ENCODE peak calls at places on chromosomes 5 and 9, in ten cellular contexts. K, T, C, Y, J, U, F, R, W and B are unnamed samples.

GRCh38 chr9:93193978-93194377 is 10.0 kb downstream of the WNK2 start:
- DNase-seq in U (no peak), K (no peak), W (no peak), R (no peak), T (no peak), F (no peak), C (no peak), J (no peak), Y (no peak), B (no peak)

GRCh38 chr5:68049053-68049713 is 166.4 kb upstream of the PIK3R1 start:
- DNase-seq in T (no peak), U (no peak), K (no peak), J (no peak), F (no peak), C (no peak), R (no peak), W (no peak), Y (no peak), B (peak)

GRCh38 chr5:40734986-40735385 is 20.8 kb downstream of the TTC33 start:
- DNase-seq in J (no peak), R (no peak), W (no peak), F (no peak), K (no peak), U (no peak), T (no peak), C (no peak), Y (no peak), B (peak)

GRCh38 chr5:37839441-37840035 is 303 bp downstream of the GDNF start:
- DNase-seq in R (peak), K (peak), T (peak), U (no peak), W (no peak), J (peak), F (peak), Y (peak), C (no peak), B (peak)

GRCh38 chr9:3482578-3482977 is 43.2 kb downstream of the RFX3 start:
- DNase-seq in K (no peak), F (no peak), U (no peak), W (no peak), Y (no peak), C (no peak), R (no peak), T (no peak), J (no peak), B (no peak)

GRCh38 chr5:93831449-93831848 is 90.0 kb upstream of the POU5F2 start:
- DNase-seq in R (peak), T (no peak), Y (no peak), J (peak), U (no peak), K (no peak), C (no peak), W (no peak), F (peak), B (peak)

GRCh38 chr9:92179286-92180002 is 64.2 kb upstream of the SPTLC1 start:
- DNase-seq in Y (no peak), J (no peak), R (no peak), U (no peak), W (no peak), F (no peak), C (no peak), K (no peak), T (no peak), B (no peak)

GRCh38 chr5:136329791-136330190 is 35.6 kb downstream of the TRPC7 start:
- DNase-seq in F (no peak), K (no peak), R (no peak), T (no peak), W (no peak), Y (no peak), U (no peak), J (no peak), C (no peak), B (no peak)

GRCh38 chr5:152331006-152331405 is 74.1 kb downstream of the NMUR2 start:
- DNase-seq in F (no peak), C (no peak), J (no peak), Y (no peak), K (no peak), W (no peak), U (no peak), T (no peak), R (no peak), B (no peak)

GRCh38 chr9:95182854-95183563 is 134.5 kb downstream of the FANCC start:
- DNase-seq in Y (peak), U (no peak), J (no peak), W (no peak), C (no peak), R (no peak), T (peak), F (no peak), K (no peak), B (no peak)

GRCh38 chr5:61504143-61504542 is 172.1 kb downstream of the ZSWIM6 start:
- DNase-seq in C (no peak), T (no peak), U (no peak), W (no peak), F (no peak), Y (no peak), K (no peak), J (no peak), R (no peak), B (no peak)

GRCh38 chr5:175800656-175801081 is 70.7 kb upstream of the CPLX2 start:
- DNase-seq in Y (no peak), J (peak), C (no peak), T (no peak), K (no peak), R (peak), F (no peak), W (no peak), U (no peak), B (peak)

GRCh38 chr9:17555362-17556054 is 23.4 kb upstream of the SH3GL2 start:
- DNase-seq in Y (no peak), U (no peak), C (no peak), T (no peak), W (no peak), F (no peak), R (no peak), J (no peak), K (no peak), B (no peak)

GRCh38 chr5:172607213-172607793 is 33.8 kb upstream of the NEURL1B start:
- DNase-seq in J (no peak), F (no peak), T (no peak), R (peak), K (no peak), U (no peak), C (no peak), Y (no peak), W (no peak), B (peak)

GRCh38 chr5:31750215-31750614 is 111.3 kb downstream of the PDZD2 start:
- DNase-seq in J (no peak), K (no peak), U (no peak), C (no peak), R (no peak), Y (no peak), F (no peak), T (no peak), W (no peak), B (no peak)

GRCh38 chr9:113803811-113804589 is 72.1 kb upstream of the ZNF618 start:
- DNase-seq in F (no peak), Y (no peak), R (no peak), U (no peak), K (no peak), T (no peak), C (no peak), J (no peak), W (no peak), B (no peak)

GRCh38 chr5:149488645-149489306 is 62.5 kb downstream of the CSNK1A1 start:
- DNase-seq in U (peak), T (no peak), R (no peak), J (no peak), F (no peak), K (no peak), C (peak), Y (no peak), W (no peak), B (peak)

GRCh38 chr5:157930710-157931109 is 71.8 kb upstream of the CLINT1 start:
- DNase-seq in Y (no peak), R (no peak), C (no peak), U (no peak), F (no peak), J (no peak), W (no peak), K (no peak), T (no peak), B (no peak)

GRCh38 chr9:87350915-87351314 is 146.8 kb upstream of the DAPK1 start:
- DNase-seq in J (no peak), F (no peak), W (no peak), C (no peak), R (no peak), Y (no peak), K (no peak), U (no peak), T (peak), B (peak)

GRCh38 chr5:56647109-56647863 is 168.1 kb upstream of the MAP3K1 start:
- DNase-seq in U (no peak), Y (no peak), F (no peak), K (no peak), J (no peak), W (no peak), T (no peak), C (no peak), R (no peak), B (no peak)

GRCh38 chr9:73154760-73155159 is 3.1 kb downstream of the ANXA1 start:
- DNase-seq in U (no peak), W (no peak), T (no peak), F (no peak), J (no peak), R (no peak), K (no peak), Y (no peak), C (no peak), B (peak)

GRCh38 chr9:112044183-112044582 is 130.9 kb downstream of the SUSD1 start:
- DNase-seq in T (no peak), R (no peak), F (no peak), W (no peak), U (no peak), Y (no peak), C (no peak), J (no peak), K (no peak), B (no peak)

GRCh38 chr9:91880378-91880972 is 69.6 kb downstream of the ROR2 start:
- DNase-seq in R (no peak), T (no peak), C (no peak), U (no peak), J (no peak), K (no peak), F (no peak), W (no peak), Y (no peak), B (no peak)

GRCh38 chr5:137800700-137801411 is 46.7 kb upstream of the HNRNPA0 start:
- DNase-seq in T (no peak), F (no peak), W (no peak), C (no peak), K (no peak), R (no peak), J (peak), U (no peak), Y (peak), B (no peak)
- TF ChIP-seq CTCF in T (no peak), F (no peak), W (no peak), C (no peak), K (no peak), R (no peak), J (no peak), U (no peak), Y (no peak), B (no peak)

GRCh38 chr9:131807131-131807990 is 67.5 kb upstream of the RAPGEF1 start:
- DNase-seq in U (no peak), F (no peak), R (no peak), C (no peak), Y (no peak), T (no peak), J (peak), W (no peak), K (peak), B (no peak)
- H3K4me3 ChIP-seq in U (no peak), F (no peak), R (no peak), C (no peak), Y (no peak), T (no peak), J (no peak), W (no peak), K (no peak), B (no peak)

GRCh38 chr9:33170464-33171156 is 3.5 kb upstream of the B4GALT1 start:
- DNase-seq in F (peak), C (peak), W (peak), T (no peak), J (peak), U (no peak), K (peak), R (peak), Y (no peak), B (peak)
- TF ChIP-seq CTCF in F (peak), C (peak), W (peak), T (peak), J (peak), U (no peak), K (peak), R (peak), Y (peak), B (peak)

GRCh38 chr9:134372621-134373267 is 46.5 kb downstream of the RXRA start:
- DNase-seq in U (peak), F (peak), K (no peak), Y (no peak), W (peak), T (no peak), J (no peak), R (no peak), C (peak), B (peak)
- H3K4me3 ChIP-seq in U (no peak), F (no peak), K (no peak), Y (no peak), W (no peak), T (no peak), J (no peak), R (no peak), C (peak), B (no peak)

GRCh38 chr5:126836778-126837177 is 59.8 kb downstream of the LMNB1 start:
- DNase-seq in W (no peak), T (no peak), K (no peak), J (no peak), R (no peak), U (no peak), C (no peak), Y (no peak), F (peak), B (no peak)

GRCh38 chr5:126837242-126837641 is 60.3 kb downstream of the LMNB1 start:
- DNase-seq in Y (no peak), T (no peak), J (no peak), W (no peak), U (no peak), F (no peak), K (no peak), C (no peak), R (no peak), B (no peak)

DNA sequence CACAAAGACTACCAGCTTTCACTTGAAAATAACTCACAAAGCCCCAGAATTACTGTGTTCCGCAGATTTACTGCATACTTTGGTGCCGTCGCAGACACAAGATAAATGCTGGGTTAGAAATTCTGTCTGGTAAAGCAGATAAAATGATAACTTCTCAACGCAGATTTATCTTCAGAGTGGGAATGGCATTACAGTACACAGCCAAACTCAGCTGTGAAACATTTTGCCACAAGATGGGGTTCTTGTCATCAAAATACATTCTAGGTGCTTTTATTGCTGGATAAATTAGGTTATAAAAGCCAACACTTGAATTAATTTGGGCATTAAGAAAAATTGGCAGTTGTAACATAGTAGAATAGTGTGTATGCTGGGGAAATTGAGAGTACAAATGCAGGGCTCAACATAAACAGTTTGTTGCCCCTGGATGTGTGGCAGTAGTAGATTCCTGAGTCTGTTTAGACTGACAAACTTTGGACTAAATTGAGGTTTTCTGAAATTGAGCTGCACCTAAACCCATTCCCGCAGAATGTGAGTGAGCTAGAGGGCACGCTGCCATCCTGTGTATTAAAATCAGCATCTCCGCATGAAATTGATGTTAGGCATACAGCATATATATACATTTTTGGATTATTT is 61.1 kb downstream of the LMNB1 start:
- DNase-seq in C (no peak), K (no peak), T (no peak), U (no peak), W (no peak), R (peak), Y (no peak), J (no peak), F (peak), B (peak)
- TF ChIP-seq CTCF in C (peak), K (peak), T (peak), U (peak), W (peak), R (peak), Y (peak), J (no peak), F (peak), B (peak)

DNA sequence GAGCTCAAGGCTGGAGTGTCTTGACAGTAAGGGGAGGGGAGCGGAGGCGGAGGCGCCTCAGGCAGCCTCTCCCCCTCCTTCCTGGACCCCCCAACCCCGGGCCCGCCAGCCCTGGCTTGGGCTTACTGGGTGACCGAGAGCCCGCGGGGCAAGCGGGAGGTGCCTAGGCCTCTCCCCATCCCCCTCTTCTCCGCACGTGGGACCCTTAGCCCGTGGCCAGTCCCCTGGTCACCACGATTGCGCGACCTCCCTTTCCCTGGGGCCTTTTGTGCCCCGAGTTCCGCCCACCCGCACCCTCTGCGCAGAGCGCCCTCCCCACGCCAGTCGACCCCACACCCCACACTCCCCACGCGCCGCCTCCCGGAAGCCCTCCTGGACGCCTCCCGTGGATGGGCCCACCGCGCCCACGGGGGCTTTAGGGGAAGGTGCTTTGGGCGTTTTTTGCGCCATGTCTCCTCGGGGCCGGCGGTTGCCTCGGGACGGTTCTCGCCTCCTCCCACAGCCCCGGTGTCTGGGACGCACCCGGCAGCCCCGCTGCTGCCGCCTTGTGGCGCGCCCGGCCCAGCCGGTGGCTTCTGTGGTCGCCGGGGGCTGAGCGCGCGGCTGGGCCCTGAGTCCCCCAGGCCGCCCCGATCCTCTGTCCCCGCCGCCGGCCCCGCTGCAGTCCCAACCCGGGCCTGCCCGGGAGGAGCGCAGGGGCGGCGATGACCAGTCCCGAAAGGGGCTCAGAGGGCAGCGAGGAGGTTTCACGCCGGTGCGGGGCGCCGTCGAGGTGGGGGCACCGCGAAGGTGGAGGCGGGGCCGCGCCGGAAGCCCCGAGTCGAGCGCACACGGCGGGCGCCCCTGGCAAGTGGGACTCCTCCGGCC is 3.2 kb downstream of the TOR4A start:
- DNase-seq in K (no peak), C (peak), U (no peak), T (peak), Y (no peak), R (peak), F (peak), J (no peak), W (peak), B (no peak)
- H3K4me3 ChIP-seq in K (no peak), C (no peak), U (no peak), T (no peak), Y (no peak), R (no peak), F (peak), J (no peak), W (no peak), B (no peak)

GRCh38 chr5:104800440-104801048 is 1238.0 kb upstream of the NUDT12 start:
- DNase-seq in J (no peak), K (no peak), R (no peak), F (no peak), W (no peak), U (no peak), T (no peak), C (no peak), Y (peak), B (peak)
- TF ChIP-seq CTCF in J (no peak), K (no peak), R (no peak), F (peak), W (no peak), U (no peak), T (no peak), C (no peak), Y (peak), B (peak)

GRCh38 chr9:136303825-136304416 is at the start of gene CCDC187:
- DNase-seq in K (peak), T (no peak), W (no peak), J (no peak), R (no peak), F (no peak), Y (peak), C (no peak), U (no peak), B (no peak)

GRCh38 chr9:136304456-136304855 is 562 bp upstream of the CCDC187 start:
- DNase-seq in Y (no peak), J (no peak), R (no peak), U (no peak), K (peak), W (no peak), T (no peak), C (no peak), F (no peak), B (no peak)

GRCh38 chr9:136302527-136302926 is 1.4 kb downstream of the CCDC187 start:
- DNase-seq in F (no peak), U (no peak), R (no peak), T (no peak), W (no peak), K (peak), J (no peak), C (no peak), Y (no peak), B (no peak)

GRCh38 chr9:136304981-136305380 is 1.1 kb upstream of the CCDC187 start:
- DNase-seq in W (no peak), J (no peak), F (no peak), Y (no peak), C (no peak), T (no peak), R (no peak), U (no peak), K (peak), B (no peak)

DNA sequence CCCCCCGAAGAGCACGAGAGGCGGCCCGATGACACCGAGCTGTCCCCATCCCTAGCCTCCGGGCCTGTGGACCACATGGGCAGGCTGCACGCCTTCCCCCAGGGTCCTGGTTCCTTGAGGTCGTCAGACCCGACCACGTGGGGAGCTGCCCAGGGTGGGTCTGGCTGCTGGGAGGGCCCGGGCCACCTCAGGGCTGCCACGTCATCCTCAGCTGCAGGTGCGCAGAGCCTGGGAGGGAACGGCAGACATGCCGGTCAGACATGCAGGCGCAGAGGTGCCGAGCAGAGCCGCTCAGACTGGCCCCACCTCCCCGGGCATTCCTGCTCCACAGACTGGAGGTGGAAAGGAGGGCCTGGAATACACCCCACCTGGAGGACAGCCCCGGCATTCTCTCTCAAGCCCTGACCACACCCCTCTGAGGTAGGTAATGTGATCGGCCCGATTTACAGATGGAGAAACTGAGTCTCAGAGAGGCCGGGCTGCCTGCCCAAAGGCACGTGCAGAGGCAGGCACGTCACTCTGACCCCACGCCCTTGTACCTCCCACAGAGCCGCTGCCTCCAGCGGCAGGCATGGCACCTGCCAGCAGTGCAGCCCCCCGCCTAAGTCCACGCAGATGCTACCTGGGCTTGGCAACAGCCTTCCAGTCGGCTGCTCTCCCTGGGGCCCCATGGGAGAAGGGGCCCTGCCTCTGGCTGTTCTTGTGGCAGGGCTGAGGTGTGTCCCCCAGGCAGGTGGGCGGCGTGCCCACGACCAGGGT is 649 bp downstream of the CCDC187 start:
- DNase-seq in Y (no peak), C (no peak), U (no peak), K (peak), F (no peak), T (no peak), W (no peak), R (no peak), J (no peak), B (no peak)
- H3K4me3 ChIP-seq in Y (no peak), C (no peak), U (no peak), K (no peak), F (no peak), T (no peak), W (no peak), R (no peak), J (no peak), B (no peak)